ENCODE peak calls at places on chromosomes 1 and 21, in five cellular contexts. C is NCI-H1436; R is GM13976; Y is cardiac muscle cell; Q is activated CD4-positive, alpha-beta T cell treated with anti-CD3 and anti-CD28 coated beads, Interleukin-2, amount 50 U/mL, for 24 hours. K is an unnamed sample.

GRCh38 chr1:201436461-201436860 is 14.9 kb upstream of the TNNI1 start:
- DNase-seq in C (no peak), R (no peak), Q (no peak), Y (peak), K (peak)

GRCh38 chr1:234125714-234126113 is 221.2 kb downstream of the SLC35F3 start:
- DNase-seq in R (no peak), Y (no peak), C (no peak), Q (no peak), K (no peak)

GRCh38 chr1:159005676-159006075 is 4.0 kb upstream of the IFI16 start:
- DNase-seq in C (no peak), Q (no peak), R (no peak), Y (peak), K (no peak)

GRCh38 chr1:4825841-4826450 is 171.5 kb downstream of the AJAP1 start:
- DNase-seq in R (peak), C (peak), Y (peak), Q (no peak), K (peak)

GRCh38 chr1:213858581-213858980 is 129.2 kb upstream of the PROX1 start:
- DNase-seq in Q (no peak), Y (no peak), C (no peak), R (no peak), K (no peak)

GRCh38 chr1:53362851-53363642 is 35.2 kb upstream of the LRP8 start:
- DNase-seq in R (no peak), Y (no peak), C (no peak), Q (no peak), K (no peak)

GRCh38 chr1:233512538-233512937 is 101.4 kb upstream of the KCNK1 start:
- DNase-seq in R (no peak), Y (no peak), C (no peak), Q (no peak), K (no peak)

GRCh38 chr1:56424744-56425493 is 154.4 kb downstream of the PLPP3 start:
- DNase-seq in Q (no peak), C (no peak), Y (peak), R (no peak), K (no peak)

GRCh38 chr21:44057960-44058651 is 46.0 kb downstream of the TRAPPC10 start:
- DNase-seq in C (no peak), Q (no peak), Y (no peak), R (no peak), K (no peak)

GRCh38 chr1:172717722-172718455 is 59.0 kb downstream of the FASLG start:
- DNase-seq in R (no peak), C (no peak), Y (no peak), Q (no peak), K (no peak)

GRCh38 chr1:229376521-229376920 is 33.7 kb upstream of the CCSAP start:
- DNase-seq in Y (no peak), R (no peak), C (no peak), Q (no peak), K (no peak)

GRCh38 chr1:10980841-10981727 is 31.4 kb upstream of the TARDBP start:
- DNase-seq in C (no peak), R (no peak), Y (no peak), Q (no peak), K (no peak)

GRCh38 chr1:198530964-198531363 is 9.5 kb downstream of the ATP6V1G3 start:
- DNase-seq in R (no peak), C (peak), Q (no peak), Y (peak), K (peak)

GRCh38 chr1:119838255-119838654 is 27.0 kb upstream of the REG4 start:
- DNase-seq in Y (no peak), Q (no peak), C (no peak), R (no peak), K (no peak)

GRCh38 chr1:24293392-24294227 is 25.5 kb upstream of the GRHL3 start:
- DNase-seq in R (no peak), C (no peak), Y (no peak), Q (no peak), K (no peak)

GRCh38 chr1:41365772-41366427 is 4.7 kb downstream of the FOXO6 start:
- DNase-seq in Q (no peak), R (peak), C (peak), Y (peak), K (peak)

GRCh38 chr1:165313906-165314305 is 42.6 kb downstream of the LMX1A start:
- DNase-seq in C (no peak), Y (peak), R (no peak), Q (no peak), K (no peak)

GRCh38 chr1:204445860-204446412 is 34.3 kb upstream of the PPP1R15B start:
- DNase-seq in C (peak), Y (peak), R (peak), Q (no peak), K (peak)

GRCh38 chr1:65995928-65996327 is 203.2 kb downstream of the PDE4B start:
- DNase-seq in C (no peak), R (no peak), Y (no peak), Q (no peak), K (no peak)

GRCh38 chr1:232011961-232012360 is 385.4 kb downstream of the DISC1 start:
- DNase-seq in R (no peak), Y (no peak), Q (no peak), C (no peak), K (no peak)

GRCh38 chr21:39348355-39349210 is at the start of gene HMGN1:
- DNase-seq in Y (peak), Q (peak), C (peak), R (peak), K (peak)

GRCh38 chr1:92749024-92749634 is 35.8 kb downstream of the EVI5 start:
- DNase-seq in R (peak), Y (peak), Q (peak), C (peak), K (peak)

GRCh38 chr1:173867141-173867752 is 542 bp downstream of the GAS5 start:
- DNase-seq in Y (peak), Q (no peak), R (no peak), C (no peak), K (peak)

GRCh38 chr1:7580923-7581753 is 190.0 kb upstream of the VAMP3 start:
- DNase-seq in Q (no peak), R (no peak), Y (no peak), C (peak), K (no peak)

GRCh38 chr1:113657126-113657525 is 102.2 kb downstream of the PHTF1 start:
- DNase-seq in C (no peak), R (no peak), Y (peak), Q (no peak), K (no peak)

GRCh38 chr1:204178487-204179281 is 12.5 kb upstream of the REN start:
- DNase-seq in R (no peak), Q (no peak), C (no peak), Y (no peak), K (no peak)

GRCh38 chr1:226891846-226892533 is 21.6 kb downstream of the PSEN2 start:
- DNase-seq in Q (no peak), R (no peak), Y (no peak), C (no peak), K (no peak)

GRCh38 chr1:173094539-173094938 is 43.8 kb upstream of the TNFSF18 start:
- DNase-seq in R (no peak), Y (no peak), Q (no peak), C (no peak), K (no peak)

GRCh38 chr1:228986093-228986904 is 251.0 kb downstream of the RHOU start:
- DNase-seq in C (no peak), Q (no peak), R (no peak), Y (no peak), K (peak)